ENCODE peak calls at places on chromosome 2, in ten cellular contexts. One of them, this sample, is unnamed.

GRCh38 chr2:233471291-233472035 is 95.1 kb downstream of the USP40 start:
- DNase-seq in upper lobe of right lung: no peak
- DNase-seq in heart left ventricle: no peak
- DNase-seq in K562: no peak
- DNase-seq in ovary: peak; percentile 4
- DNase-seq in A673: no peak
- DNase-seq in ascending aorta: no peak
- DNase-seq in GM23248: no peak
- DNase-seq in small intestine: no peak
- DNase-seq in prostate gland: no peak
- DNase-seq in this sample: no peak

GRCh38 chr2:32008811-32009478 is 1.9 kb downstream of the MEMO1 start:
- DNase-seq in GM23248: peak; percentile 59
- DNase-seq in ovary: no peak
- DNase-seq in heart left ventricle: no peak
- DNase-seq in A673: peak; percentile 41
- DNase-seq in prostate gland: peak; percentile 15
- DNase-seq in small intestine: peak; percentile 31
- DNase-seq in upper lobe of right lung: no peak
- DNase-seq in K562: no peak
- DNase-seq in ascending aorta: no peak
- DNase-seq in this sample: peak; percentile 75

GRCh38 chr2:127146820-127147502 is 40.0 kb upstream of the BIN1 start:
- DNase-seq in heart left ventricle: no peak
- DNase-seq in GM23248: peak; percentile 44
- DNase-seq in small intestine: no peak
- DNase-seq in upper lobe of right lung: no peak
- DNase-seq in ovary: no peak
- DNase-seq in K562: no peak
- DNase-seq in A673: no peak
- DNase-seq in ascending aorta: no peak
- DNase-seq in prostate gland: no peak
- DNase-seq in this sample: no peak

GRCh38 chr2:228039752-228040534 is 141.5 kb downstream of the SPHKAP start:
- DNase-seq in heart left ventricle: no peak
- DNase-seq in ovary: no peak
- DNase-seq in ascending aorta: no peak
- DNase-seq in upper lobe of right lung: no peak
- DNase-seq in prostate gland: no peak
- DNase-seq in A673: peak; percentile 69
- DNase-seq in K562: peak; percentile 4
- DNase-seq in small intestine: peak; percentile 38
- DNase-seq in GM23248: peak; percentile 62
- DNase-seq in this sample: no peak

GRCh38 chr2:99948010-99948409 is 194.4 kb downstream of the AFF3 start:
- DNase-seq in ascending aorta: no peak
- DNase-seq in prostate gland: no peak
- DNase-seq in GM23248: no peak
- DNase-seq in heart left ventricle: no peak
- DNase-seq in small intestine: no peak
- DNase-seq in K562: no peak
- DNase-seq in A673: no peak
- DNase-seq in ovary: no peak
- DNase-seq in upper lobe of right lung: no peak
- DNase-seq in this sample: no peak

GRCh38 chr2:85922210-85922609 is 33.4 kb upstream of the ST3GAL5 start:
- DNase-seq in A673: no peak
- DNase-seq in prostate gland: no peak
- DNase-seq in small intestine: no peak
- DNase-seq in heart left ventricle: no peak
- DNase-seq in ascending aorta: no peak
- DNase-seq in K562: no peak
- DNase-seq in ovary: no peak
- DNase-seq in GM23248: no peak
- DNase-seq in upper lobe of right lung: no peak
- DNase-seq in this sample: no peak

GRCh38 chr2:234961784-234962183 is 10.0 kb downstream of the SH3BP4 start:
- DNase-seq in small intestine: no peak
- DNase-seq in heart left ventricle: no peak
- DNase-seq in A673: no peak
- DNase-seq in ascending aorta: no peak
- DNase-seq in upper lobe of right lung: peak; percentile 4
- DNase-seq in K562: no peak
- DNase-seq in ovary: no peak
- DNase-seq in prostate gland: no peak
- DNase-seq in GM23248: no peak
- DNase-seq in this sample: peak; percentile 33

GRCh38 chr2:112031916-112032582 is 23.0 kb upstream of the TMEM87B start:
- DNase-seq in small intestine: peak; percentile 70
- DNase-seq in prostate gland: peak; percentile 61
- DNase-seq in K562: no peak
- DNase-seq in ascending aorta: no peak
- DNase-seq in ovary: peak; percentile 27
- DNase-seq in upper lobe of right lung: peak; percentile 81
- DNase-seq in A673: peak; percentile 52
- DNase-seq in GM23248: peak; percentile 47
- DNase-seq in heart left ventricle: no peak
- DNase-seq in this sample: no peak

GRCh38 chr2:106885981-106886915 is at the start of gene ST6GAL2:
- DNase-seq in ovary: no peak
- DNase-seq in A673: peak; percentile 10
- DNase-seq in GM23248: peak; percentile 39
- DNase-seq in K562: no peak
- DNase-seq in ascending aorta: no peak
- DNase-seq in upper lobe of right lung: no peak
- DNase-seq in prostate gland: no peak
- DNase-seq in small intestine: no peak
- DNase-seq in heart left ventricle: peak; percentile 52
- DNase-seq in this sample: no peak

GRCh38 chr2:196166876-196167275 is 4.5 kb downstream of the STK17B start:
- DNase-seq in ascending aorta: no peak
- DNase-seq in ovary: no peak
- DNase-seq in small intestine: peak; percentile 31
- DNase-seq in upper lobe of right lung: no peak
- DNase-seq in K562: no peak
- DNase-seq in heart left ventricle: no peak
- DNase-seq in GM23248: peak; percentile 48
- DNase-seq in prostate gland: no peak
- DNase-seq in A673: no peak
- DNase-seq in this sample: no peak

GRCh38 chr2:104804148-104804890 is 49.6 kb upstream of the POU3F3 start:
- DNase-seq in prostate gland: no peak
- DNase-seq in ovary: no peak
- DNase-seq in K562: no peak
- DNase-seq in A673: no peak
- DNase-seq in GM23248: no peak
- DNase-seq in ascending aorta: no peak
- DNase-seq in heart left ventricle: no peak
- DNase-seq in small intestine: no peak
- DNase-seq in upper lobe of right lung: no peak
- DNase-seq in this sample: no peak

GRCh38 chr2:213688129-213688528 is 403.9 kb downstream of the SPAG16 start:
- DNase-seq in prostate gland: no peak
- DNase-seq in K562: no peak
- DNase-seq in small intestine: no peak
- DNase-seq in heart left ventricle: no peak
- DNase-seq in upper lobe of right lung: no peak
- DNase-seq in A673: no peak
- DNase-seq in GM23248: no peak
- DNase-seq in ovary: no peak
- DNase-seq in ascending aorta: no peak
- DNase-seq in this sample: no peak

GRCh38 chr2:136253288-136254004 is 135.5 kb upstream of the CXCR4 start:
- DNase-seq in upper lobe of right lung: no peak
- DNase-seq in GM23248: no peak
- DNase-seq in small intestine: no peak
- DNase-seq in K562: no peak
- DNase-seq in prostate gland: no peak
- DNase-seq in A673: no peak
- DNase-seq in ovary: no peak
- DNase-seq in ascending aorta: peak; percentile 25
- DNase-seq in heart left ventricle: peak; percentile 75
- DNase-seq in this sample: peak; percentile 88

GRCh38 chr2:38489846-38490245 is 112.8 kb upstream of the ATL2 start:
- DNase-seq in small intestine: no peak
- DNase-seq in A673: no peak
- DNase-seq in K562: no peak
- DNase-seq in GM23248: no peak
- DNase-seq in ovary: no peak
- DNase-seq in upper lobe of right lung: no peak
- DNase-seq in heart left ventricle: no peak
- DNase-seq in ascending aorta: no peak
- DNase-seq in prostate gland: no peak
- DNase-seq in this sample: no peak

GRCh38 chr2:147149589-147150245 is 695.1 kb upstream of the ACVR2A start:
- DNase-seq in K562: no peak
- DNase-seq in ovary: no peak
- DNase-seq in GM23248: peak; percentile 93
- DNase-seq in A673: peak; percentile 44
- DNase-seq in upper lobe of right lung: no peak
- DNase-seq in prostate gland: no peak
- DNase-seq in heart left ventricle: no peak
- DNase-seq in small intestine: no peak
- DNase-seq in ascending aorta: no peak
- DNase-seq in this sample: peak; percentile 43

GRCh38 chr2:105789745-105790466 is 45.2 kb downstream of the NCK2 start:
- DNase-seq in upper lobe of right lung: no peak
- DNase-seq in A673: peak; percentile 81
- DNase-seq in small intestine: peak; percentile 35
- DNase-seq in heart left ventricle: no peak
- DNase-seq in ascending aorta: peak; percentile 47
- DNase-seq in GM23248: peak; percentile 92
- DNase-seq in prostate gland: no peak
- DNase-seq in ovary: no peak
- DNase-seq in K562: no peak
- DNase-seq in this sample: no peak

DNA sequence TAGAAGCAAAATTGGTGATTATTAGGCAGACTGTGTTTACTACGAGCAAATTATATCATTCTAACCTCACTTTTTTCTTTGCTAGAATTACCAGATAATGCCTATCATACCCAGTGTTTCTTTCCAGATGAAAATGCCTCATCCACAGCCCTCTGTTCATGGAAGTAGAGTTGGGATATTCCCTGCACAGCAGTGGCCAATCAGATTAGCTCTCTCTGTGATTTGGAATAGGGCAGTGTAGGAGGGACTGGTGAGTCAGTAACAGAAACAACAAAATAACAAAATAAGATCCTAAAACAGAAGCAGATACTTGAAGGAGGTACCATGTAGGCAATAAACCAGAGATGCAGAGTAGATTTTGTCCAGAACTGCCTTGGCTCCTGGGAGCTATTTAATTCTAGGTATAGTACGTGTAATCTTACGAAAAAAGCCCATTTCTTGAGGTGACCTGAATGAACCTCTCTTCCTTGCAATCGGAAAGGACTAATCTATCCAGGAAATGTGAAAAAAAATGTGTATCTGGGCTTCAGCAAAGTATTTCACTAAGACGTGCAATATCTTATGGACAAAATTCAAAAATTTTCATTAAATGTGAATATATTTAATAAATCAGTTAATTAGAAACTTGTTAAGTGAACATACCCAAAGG is 18.4 kb upstream of the TMEM17 start:
- DNase-seq in upper lobe of right lung: no peak
- DNase-seq in prostate gland: no peak
- DNase-seq in ovary: no peak
- DNase-seq in A673: no peak
- DNase-seq in GM23248: no peak
- DNase-seq in ascending aorta: no peak
- DNase-seq in K562: no peak
- DNase-seq in heart left ventricle: no peak
- DNase-seq in small intestine: no peak
- DNase-seq in this sample: no peak
- H3K4me1 ChIP-seq in upper lobe of right lung: no peaks in the 10 kb centered on the region
- H3K4me1 ChIP-seq in prostate gland: no peaks in the 10 kb centered on the region
- H3K4me1 ChIP-seq in ovary: peaks cover 12% of the 10 kb centered on the region
- H3K4me1 ChIP-seq in A673: no peaks in the 10 kb centered on the region
- H3K4me1 ChIP-seq in GM23248: no peaks in the 10 kb centered on the region
- H3K4me1 ChIP-seq in ascending aorta: no peaks in the 10 kb centered on the region
- H3K4me1 ChIP-seq in K562: peaks cover 14% of the 10 kb centered on the region
- H3K4me1 ChIP-seq in heart left ventricle: no peaks in the 10 kb centered on the region
- H3K4me1 ChIP-seq in small intestine: no peaks in the 10 kb centered on the region
- H3K4me1 ChIP-seq in this sample: no peaks in the 10 kb centered on the region

GRCh38 chr2:238475571-238475970 is 48.8 kb downstream of the ASB1 start:
- DNase-seq in ascending aorta: no peak
- DNase-seq in small intestine: no peak
- DNase-seq in ovary: no peak
- DNase-seq in prostate gland: no peak
- DNase-seq in heart left ventricle: no peak
- DNase-seq in upper lobe of right lung: no peak
- DNase-seq in A673: no peak
- DNase-seq in K562: no peak
- DNase-seq in GM23248: no peak
- DNase-seq in this sample: no peak
- H3K9me3 ChIP-seq in ascending aorta: peaks cover 49% of the 10 kb centered on the region
- H3K9me3 ChIP-seq in small intestine: no peaks in the 10 kb centered on the region
- H3K9me3 ChIP-seq in ovary: no peaks in the 10 kb centered on the region
- H3K9me3 ChIP-seq in prostate gland: no peaks in the 10 kb centered on the region
- H3K9me3 ChIP-seq in heart left ventricle: peaks cover 2% of the 10 kb centered on the region
- H3K9me3 ChIP-seq in upper lobe of right lung: peaks cover 7% of the 10 kb centered on the region
- H3K9me3 ChIP-seq in A673: peaks cover 24% of the 10 kb centered on the region
- H3K9me3 ChIP-seq in K562: no peaks in the 10 kb centered on the region
- H3K9me3 ChIP-seq in GM23248: no peaks in the 10 kb centered on the region
- H3K9me3 ChIP-seq in this sample: peaks cover 72% of the 10 kb centered on the region

DNA sequence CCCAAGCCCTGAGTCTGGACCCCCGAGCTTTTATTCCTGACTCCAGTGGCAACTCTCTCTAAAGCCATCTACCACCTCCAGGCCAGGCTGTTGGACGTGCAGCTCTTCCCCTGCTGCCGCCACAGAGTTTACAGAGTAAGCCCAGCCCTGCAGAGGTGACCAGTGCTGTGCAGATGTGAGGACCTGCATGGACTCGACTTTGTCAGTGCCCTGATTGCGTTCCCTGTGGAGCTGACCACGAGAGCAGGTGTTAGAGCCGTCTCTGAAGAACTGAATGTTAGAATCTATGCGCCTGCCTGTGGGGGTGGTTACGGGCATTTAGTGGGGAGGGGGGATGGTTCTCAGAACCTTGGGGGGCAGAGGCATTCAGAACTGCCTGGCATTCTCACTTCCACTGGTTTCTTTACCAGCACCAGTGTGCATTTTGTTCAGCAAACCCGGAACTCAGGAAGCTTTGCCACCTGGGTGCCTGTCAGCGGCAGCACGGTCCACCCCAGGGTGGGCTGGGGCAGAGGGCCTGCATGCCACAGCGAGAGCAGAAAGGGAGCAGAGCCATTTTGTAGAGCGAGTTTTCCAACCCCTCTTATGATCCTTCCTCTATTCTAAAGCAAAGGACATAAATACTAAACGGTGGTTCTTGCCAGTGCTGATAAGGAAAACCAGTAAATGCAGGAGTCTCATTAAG is 137.9 kb downstream of the KLHL29 start:
- DNase-seq in K562: no peak
- DNase-seq in GM23248: no peak
- DNase-seq in A673: no peak
- DNase-seq in ascending aorta: no peak
- DNase-seq in small intestine: no peak
- DNase-seq in heart left ventricle: peak; percentile 28
- DNase-seq in prostate gland: no peak
- DNase-seq in ovary: no peak
- DNase-seq in upper lobe of right lung: no peak
- DNase-seq in this sample: peak; percentile 49
- H3K4me1 ChIP-seq in K562: no peaks in the 10 kb centered on the region
- H3K4me1 ChIP-seq in GM23248: peaks cover 21% of the 10 kb centered on the region
- H3K4me1 ChIP-seq in A673: peaks cover 23% of the 10 kb centered on the region
- H3K4me1 ChIP-seq in ascending aorta: peaks cover 38% of the 10 kb centered on the region
- H3K4me1 ChIP-seq in small intestine: no peaks in the 10 kb centered on the region
- H3K4me1 ChIP-seq in heart left ventricle: no peaks in the 10 kb centered on the region
- H3K4me1 ChIP-seq in prostate gland: peaks cover 16% of the 10 kb centered on the region
- H3K4me1 ChIP-seq in ovary: peaks cover 23% of the 10 kb centered on the region
- H3K4me1 ChIP-seq in upper lobe of right lung: peaks cover 20% of the 10 kb centered on the region
- H3K4me1 ChIP-seq in this sample: no peaks in the 10 kb centered on the region

GRCh38 chr2:113052767-113053166 is at the start of gene IL36B:
- DNase-seq in prostate gland: no peak
- DNase-seq in small intestine: no peak
- DNase-seq in A673: no peak
- DNase-seq in upper lobe of right lung: no peak
- DNase-seq in heart left ventricle: no peak
- DNase-seq in K562: no peak
- DNase-seq in ovary: no peak
- DNase-seq in ascending aorta: no peak
- DNase-seq in GM23248: no peak
- DNase-seq in this sample: no peak
- H3K9me3 ChIP-seq in prostate gland: no peaks in the 10 kb centered on the region
- H3K9me3 ChIP-seq in small intestine: no peaks in the 10 kb centered on the region
- H3K9me3 ChIP-seq in A673: no peaks in the 10 kb centered on the region
- H3K9me3 ChIP-seq in upper lobe of right lung: no peaks in the 10 kb centered on the region
- H3K9me3 ChIP-seq in heart left ventricle: no peaks in the 10 kb centered on the region
- H3K9me3 ChIP-seq in K562: no peaks in the 10 kb centered on the region
- H3K9me3 ChIP-seq in ovary: no peaks in the 10 kb centered on the region
- H3K9me3 ChIP-seq in ascending aorta: no peaks in the 10 kb centered on the region
- H3K9me3 ChIP-seq in GM23248: no peaks in the 10 kb centered on the region
- H3K9me3 ChIP-seq in this sample: peaks cover 34% of the 10 kb centered on the region

This sample was measured in spleen.